ENCODE peak calls at places on chromosomes 16 and 17, in five cellular contexts. W is tibial nerve, X is transverse colon, P is Peyer's patch, G is esophagus squamous epithelium. M is an unnamed sample. For H3K4me1, the result is how much of the 10 kb centered on the place peaks cover.

GRCh38 chr16:850668-851067 is 50.1 kb upstream of the GNG13 start:
- DNase-seq in G (no peak), X (no peak), W (no peak), P (no peak), M (no peak)

GRCh38 chr17:1865252-1866037 is 35.6 kb downstream of the RPA1 start:
- DNase-seq in G (no peak), P (no peak), X (peak), W (no peak), M (peak)

GRCh38 chr17:27421111-27421510 is 35.1 kb upstream of the KSR1 start:
- DNase-seq in G (no peak), X (no peak), P (no peak), W (no peak), M (no peak)

GRCh38 chr16:10971560-10971961 is 27.2 kb downstream of the CLEC16A start:
- DNase-seq in G (no peak), P (no peak), X (peak), W (peak), M (peak)

GRCh38 chr16:23838485-23839142 is 2.8 kb downstream of the PRKCB start:
- DNase-seq in W (no peak), P (no peak), G (no peak), X (no peak), M (no peak)

GRCh38 chr17:258906-259305 is 77.5 kb upstream of the DOC2B start:
- DNase-seq in X (no peak), G (no peak), W (no peak), P (no peak), M (no peak)

GRCh38 chr17:36877774-36878173 is 59.5 kb upstream of the LHX1 start:
- DNase-seq in W (no peak), P (no peak), X (no peak), G (no peak), M (no peak)

GRCh38 chr16:87196229-87196628 is 121.0 kb downstream of the C16orf95 start:
- DNase-seq in X (no peak), G (no peak), P (no peak), W (no peak), M (no peak)

GRCh38 chr16:50781043-50781442 is 39.2 kb downstream of the CYLD start:
- DNase-seq in X (no peak), G (no peak), P (no peak), W (no peak), M (no peak)

DNA sequence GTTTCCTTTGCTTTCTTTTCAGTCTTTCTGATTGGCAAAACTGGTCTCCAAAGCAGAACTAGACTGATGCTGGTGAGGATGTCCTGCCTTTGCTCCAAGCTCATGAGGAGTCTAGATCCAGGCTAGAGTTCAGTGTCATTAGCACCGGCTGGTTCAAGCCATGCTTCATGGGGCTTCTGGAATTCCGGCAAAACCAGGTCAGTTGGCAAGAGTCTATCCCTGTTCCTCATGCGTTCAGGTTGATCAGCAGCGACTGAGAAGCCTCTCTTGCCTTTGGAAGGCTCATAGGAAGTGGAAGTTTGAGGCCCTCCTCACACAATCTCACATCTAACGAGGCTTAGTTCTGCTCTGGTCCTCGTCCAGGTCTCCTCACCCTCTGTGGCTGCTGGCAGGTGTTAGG is 194.3 kb downstream of the HS3ST3A1 start:
- DNase-seq in P (no peak), G (no peak), X (no peak), W (no peak), M (no peak)
- H3K4me1 ChIP-seq in P (under half), G (under half), X (under half), W (under half), M (under half)

GRCh38 chr16:53129281-53130192 is 74.7 kb downstream of the CHD9 start:
- DNase-seq in W (no peak), P (no peak), X (no peak), G (no peak), M (peak)
- TF ChIP-seq POLR2A in W (no peak), P (no peak), X (no peak), G (no peak), M (no peak)

GRCh38 chr16:67182288-67182687 is 1.5 kb downstream of the MATCAP1 start:
- DNase-seq in P (no peak), X (no peak), W (no peak), G (no peak), M (no peak)
- H3K4me3 ChIP-seq in P (no peak), X (no peak), W (no peak), G (no peak), M (no peak)

DNA sequence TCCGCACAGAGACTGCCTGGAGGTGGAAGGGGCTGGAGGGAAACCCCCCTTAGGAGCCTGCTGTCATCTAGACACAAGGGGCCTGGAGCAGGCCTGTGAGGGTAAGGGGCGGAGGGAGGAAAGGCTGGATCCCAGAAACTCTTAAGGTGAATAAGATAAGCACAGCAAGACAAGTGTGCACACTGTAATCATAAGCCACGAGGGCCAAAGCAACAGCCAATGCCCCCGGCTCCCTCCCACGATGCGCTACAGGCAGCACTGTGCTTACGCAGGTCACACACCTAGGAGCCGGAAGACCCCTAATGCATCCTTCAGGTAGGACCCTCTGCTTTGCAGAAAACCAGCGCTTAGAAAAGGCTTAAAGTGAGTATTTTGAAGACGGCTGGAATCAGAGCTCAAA is 24.6 kb downstream of the ZFHX3 start:
- DNase-seq in W (no peak), G (no peak), X (no peak), P (no peak), M (no peak)
- H3K4me1 ChIP-seq in W (half or more), G (half or more), X (under half), P (under half), M (under half)

GRCh38 chr16:67561501-67561823 is 864 bp upstream of the CTCF start:
- DNase-seq in G (no peak), W (no peak), X (no peak), P (no peak), M (no peak)

GRCh38 chr16:67562918-67563707 is 787 bp downstream of the CTCF start:
- DNase-seq in X (peak), G (no peak), W (no peak), P (peak), M (peak)

GRCh38 chr16:67560827-67561342 is 1.4 kb upstream of the CTCF start:
- DNase-seq in P (no peak), X (no peak), G (no peak), W (no peak), M (no peak)

GRCh38 chr16:67562526-67562917 is at the start of gene CTCF:
- DNase-seq in X (peak), P (peak), G (no peak), W (peak), M (peak)

GRCh38 chr16:67561824-67562525 is 351 bp upstream of the CTCF start:
- DNase-seq in X (peak), P (peak), G (peak), W (peak), M (peak)
- TF ChIP-seq POLR2A in X (peak), P (peak), G (peak), W (no peak), M (peak)

M was measured in prostate gland.